ENCODE peak calls at places on chromosomes 13 and 19, in seven cellular contexts. Q is body of pancreas, C is ovary, R is IMR-90, N is endodermal cell, F is upper lobe of right lung, X is esophagus squamous epithelium. Y is an unnamed sample. For H3K36me3, the result is how much of the 10 kb centered on the place peaks cover.

GRCh38 chr19:42206871-42207755 is 10.4 kb downstream of the DEDD2 start:
- DNase-seq in Q (no peak), C (no peak), R (peak), N (no peak), F (no peak), X (no peak), Y (no peak)

GRCh38 chr13:31945202-31945978 is 86.2 kb upstream of the FRY start:
- DNase-seq in Q (peak), C (no peak), R (peak), N (peak), F (peak), X (no peak), Y (peak)

GRCh38 chr19:31127132-31127967 is 221.9 kb downstream of the TSHZ3 start:
- DNase-seq in Q (no peak), C (peak), R (peak), N (peak), F (no peak), X (no peak), Y (no peak)

GRCh38 chr19:5108866-5109265 is 140.0 kb downstream of the KDM4B start:
- DNase-seq in Q (no peak), C (no peak), R (no peak), N (no peak), F (no peak), X (no peak), Y (no peak)

GRCh38 chr19:7595466-7596133 is at the start of gene CAMSAP3:
- DNase-seq in Q (peak), C (no peak), R (no peak), N (peak), F (peak), X (no peak), Y (no peak)

GRCh38 chr19:16584825-16585801 is 12.9 kb upstream of the SLC35E1 start:
- DNase-seq in Q (no peak), C (no peak), R (no peak), N (no peak), F (no peak), X (no peak), Y (no peak)

GRCh38 chr19:48480476-48481190 is 11.5 kb downstream of the CYTH2 start:
- DNase-seq in Q (peak), C (peak), R (no peak), N (no peak), F (peak), X (no peak), Y (peak)

GRCh38 chr19:11404588-11405258 is 14.4 kb downstream of the RGL3 start:
- DNase-seq in Q (no peak), C (no peak), R (no peak), N (no peak), F (no peak), X (no peak), Y (no peak)

GRCh38 chr19:8512991-8513686 is 828 bp downstream of the ZNF414 start:
- DNase-seq in Q (no peak), C (peak), R (no peak), N (no peak), F (no peak), X (no peak), Y (no peak)

GRCh38 chr19:19591133-19591825 is 27.2 kb downstream of the PBX4 start:
- DNase-seq in Q (peak), C (no peak), R (peak), N (peak), F (no peak), X (no peak), Y (no peak)

GRCh38 chr19:28299649-28300048 is 913.3 kb downstream of the UQCRFS1 start:
- DNase-seq in Q (no peak), C (no peak), R (no peak), N (no peak), F (no peak), X (no peak), Y (no peak)

GRCh38 chr19:40601061-40601973 is at the start of gene LTBP4:
- DNase-seq in Q (peak), C (peak), R (no peak), N (peak), F (peak), X (no peak), Y (peak)

GRCh38 chr19:49866933-49867782 is at the start of gene PNKP:
- DNase-seq in Q (peak), C (peak), R (peak), N (peak), F (peak), X (peak), Y (peak)

GRCh38 chr13:114096031-114096485 is 36.4 kb downstream of the RASA3 start:
- DNase-seq in Q (no peak), C (peak), R (no peak), N (peak), F (peak), X (no peak), Y (peak)

GRCh38 chr19:50478901-50479715 is 2.5 kb upstream of the GARIN5A start:
- DNase-seq in Q (no peak), C (no peak), R (peak), N (peak), F (peak), X (no peak), Y (no peak)

GRCh38 chr13:23707674-23708073 is 137.5 kb downstream of the TNFRSF19 start:
- DNase-seq in Q (no peak), C (no peak), R (peak), N (no peak), F (no peak), X (no peak), Y (no peak)

GRCh38 chr19:10505583-10506229 is 2.5 kb upstream of the KEAP1 start:
- DNase-seq in Q (peak), C (peak), R (peak), N (peak), F (peak), X (no peak), Y (peak)

GRCh38 chr13:23617551-23618014 is 47.4 kb downstream of the TNFRSF19 start:
- DNase-seq in Q (no peak), C (no peak), R (peak), N (no peak), F (no peak), X (no peak), Y (no peak)

GRCh38 chr19:5447700-5448311 is 7.4 kb upstream of the ZNRF4 start:
- DNase-seq in Q (no peak), C (no peak), R (no peak), N (no peak), F (no peak), X (no peak), Y (no peak)

GRCh38 chr19:3699071-3699740 is 1.1 kb downstream of the PIP5K1C start:
- DNase-seq in Q (peak), C (peak), R (peak), N (peak), F (peak), X (no peak), Y (peak)

GRCh38 chr13:112962396-112962795 is 6.6 kb upstream of the MCF2L start:
- DNase-seq in Q (no peak), C (peak), R (no peak), N (no peak), F (no peak), X (no peak), Y (peak)

GRCh38 chr13:111552891-111553637 is 232.6 kb downstream of the TEX29 start:
- DNase-seq in Q (no peak), C (no peak), R (no peak), N (no peak), F (no peak), X (no peak), Y (no peak)

GRCh38 chr19:47229674-47230121 is 1.3 kb downstream of the BBC3 start:
- DNase-seq in Q (no peak), C (no peak), R (peak), N (peak), F (no peak), X (no peak), Y (no peak)

GRCh38 chr13:108315955-108316354 is 46.4 kb downstream of the TNFSF13B start:
- DNase-seq in Q (no peak), C (no peak), R (no peak), N (no peak), F (no peak), X (no peak), Y (no peak)

GRCh38 chr19:48443262-48443661 is 2.5 kb upstream of the GRWD1 start:
- DNase-seq in Q (peak), C (no peak), R (no peak), N (peak), F (no peak), X (no peak), Y (no peak)

GRCh38 chr19:18731562-18732008 is 48.1 kb downstream of the CRTC1 start:
- DNase-seq in Q (no peak), C (peak), R (peak), N (peak), F (no peak), X (no peak), Y (no peak)

GRCh38 chr13:39446865-39447264 is 156.1 kb downstream of the LHFPL6 start:
- DNase-seq in Q (no peak), C (no peak), R (no peak), N (no peak), F (no peak), X (no peak), Y (no peak)

GRCh38 chr19:17751103-17751911 is at the start of gene FCHO1:
- DNase-seq in Q (peak), C (no peak), R (no peak), N (no peak), F (peak), X (peak), Y (peak)

GRCh38 chr13:106520205-106521004 is 15.1 kb downstream of the EFNB2 start:
- DNase-seq in Q (no peak), C (no peak), R (peak), N (no peak), F (no peak), X (no peak), Y (no peak)

GRCh38 chr13:109803822-109804221 is 17.4 kb upstream of the IRS2 start:
- DNase-seq in Q (no peak), C (no peak), R (no peak), N (no peak), F (no peak), X (no peak), Y (no peak)

GRCh38 chr19:45922281-45922680 is 7.7 kb upstream of the NANOS2 start:
- DNase-seq in Q (no peak), C (no peak), R (no peak), N (peak), F (no peak), X (no peak), Y (no peak)

GRCh38 chr13:113493315-113493951 is 2.9 kb upstream of the DCUN1D2 start:
- DNase-seq in Q (peak), C (no peak), R (peak), N (no peak), F (no peak), X (no peak), Y (no peak)

GRCh38 chr19:8324186-8325050 is 3.1 kb downstream of the RPS28 start:
- DNase-seq in Q (peak), C (peak), R (no peak), N (peak), F (no peak), X (no peak), Y (no peak)

GRCh38 chr13:25827986-25828385 is 223.8 kb downstream of the SHISA2 start:
- DNase-seq in Q (no peak), C (no peak), R (no peak), N (no peak), F (no peak), X (no peak), Y (no peak)
- H3K27ac ChIP-seq in Q (no peak), C (no peak), R (no peak), N (no peak), F (no peak), X (no peak), Y (no peak)

GRCh38 chr13:100394005-100394695 is 194.4 kb downstream of the GGACT start:
- DNase-seq in Q (no peak), C (no peak), R (peak), N (no peak), F (no peak), X (no peak), Y (no peak)
- TF ChIP-seq CTCF in Q (no peak), C (no peak), R (no peak), N (no peak), F (no peak), X (no peak), Y (no peak)

GRCh38 chr13:50274181-50274580 is 258.9 kb downstream of the KCNRG start:
- DNase-seq in Q (no peak), C (no peak), R (no peak), N (no peak), F (no peak), X (no peak), Y (no peak)
- H3K36me3 ChIP-seq in Q (under half), C (under half), R (under half), N (under half), F (under half), X (under half), Y (under half)

GRCh38 chr19:33497778-33498175 is 23.8 kb downstream of the PEPD start:
- DNase-seq in Q (no peak), C (no peak), R (no peak), N (no peak), F (no peak), X (no peak), Y (no peak)
- H3K27ac ChIP-seq in Q (no peak), C (no peak), R (no peak), N (no peak), F (no peak), X (no peak), Y (no peak)

DNA sequence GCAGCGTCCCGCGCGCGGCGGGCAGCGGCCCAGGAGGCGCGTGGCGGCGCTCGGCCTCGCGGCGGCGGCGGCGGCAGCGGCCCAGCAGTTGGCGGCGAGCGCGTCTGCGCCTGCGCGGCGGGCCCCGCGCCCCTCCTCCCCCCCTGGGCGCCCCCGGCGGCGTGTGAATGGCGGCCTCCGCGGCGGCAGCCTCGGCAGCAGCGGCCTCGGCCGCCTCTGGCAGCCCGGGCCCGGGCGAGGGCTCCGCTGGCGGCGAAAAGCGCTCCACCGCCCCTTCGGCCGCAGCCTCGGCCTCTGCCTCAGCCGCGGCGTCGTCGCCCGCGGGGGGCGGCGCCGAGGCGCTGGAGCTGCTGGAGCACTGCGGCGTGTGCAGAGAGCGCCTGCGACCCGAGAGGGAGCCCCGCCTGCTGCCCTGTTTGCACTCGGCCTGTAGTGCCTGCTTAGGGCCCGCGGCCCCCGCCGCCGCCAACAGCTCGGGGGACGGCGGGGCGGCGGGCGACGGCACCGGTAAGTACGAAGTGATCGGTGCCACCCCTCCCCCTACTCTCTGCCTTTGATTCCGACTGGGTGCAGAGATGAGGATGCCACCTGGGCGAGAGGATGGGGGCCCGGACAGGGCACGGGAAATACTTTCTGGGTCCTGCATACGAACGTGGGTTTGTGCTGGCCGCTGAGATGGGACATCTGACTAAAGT is 874 bp downstream of the TRIM28 start:
- DNase-seq in Q (peak), C (no peak), R (peak), N (no peak), F (peak), X (no peak), Y (no peak)
- TF ChIP-seq CTCF in Q (no peak), C (no peak), R (no peak), N (no peak), F (no peak), X (no peak), Y (no peak)

GRCh38 chr13:54445453-54445852 is 1416.8 kb downstream of the OLFM4 start:
- DNase-seq in Q (no peak), C (no peak), R (no peak), N (no peak), F (no peak), X (no peak), Y (no peak)
- H3K36me3 ChIP-seq in Q (under half), C (under half), R (under half), N (under half), F (under half), X (under half), Y (under half)

DNA sequence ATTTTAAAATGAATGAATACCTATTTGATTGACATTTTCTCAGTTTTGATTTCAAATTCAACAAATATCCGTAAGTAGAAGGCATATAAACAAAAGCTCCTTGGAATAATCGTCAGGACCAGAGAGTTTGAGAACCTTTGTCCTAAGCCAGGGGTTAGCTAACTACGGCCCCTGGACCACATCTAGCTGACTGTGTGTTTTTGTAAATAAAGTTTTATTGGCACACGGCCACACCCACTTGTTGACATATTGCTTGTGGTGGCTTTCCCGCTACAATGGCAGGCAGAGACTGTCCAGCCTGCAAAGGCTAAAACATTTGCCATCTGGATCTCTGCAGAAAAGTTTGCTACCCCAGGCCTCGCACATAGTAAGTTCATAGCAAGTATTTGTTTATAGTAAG is 83.4 kb downstream of the GNG7 start:
- DNase-seq in Q (no peak), C (no peak), R (no peak), N (no peak), F (no peak), X (no peak), Y (no peak)
- H3K27ac ChIP-seq in Q (peak), C (no peak), R (no peak), N (no peak), F (peak), X (no peak), Y (no peak)

GRCh38 chr19:13872695-13873389 is 4.1 kb upstream of the NANOS3 start:
- DNase-seq in Q (peak), C (peak), R (no peak), N (peak), F (no peak), X (no peak), Y (no peak)
- TF ChIP-seq CTCF in Q (peak), C (no peak), R (no peak), N (peak), F (peak), X (no peak), Y (no peak)

GRCh38 chr19:2216361-2217225 is 19.5 kb downstream of the PLEKHJ1 start:
- DNase-seq in Q (no peak), C (no peak), R (no peak), N (no peak), F (no peak), X (no peak), Y (no peak)

GRCh38 chr19:2213799-2214198 is 22.3 kb downstream of the PLEKHJ1 start:
- DNase-seq in Q (no peak), C (no peak), R (no peak), N (no peak), F (no peak), X (no peak), Y (no peak)

GRCh38 chr19:2214253-2214652 is 21.9 kb downstream of the PLEKHJ1 start:
- DNase-seq in Q (no peak), C (no peak), R (no peak), N (no peak), F (no peak), X (no peak), Y (no peak)

GRCh38 chr19:2212861-2213711 is 23.0 kb downstream of the PLEKHJ1 start:
- DNase-seq in Q (no peak), C (no peak), R (no peak), N (no peak), F (peak), X (no peak), Y (no peak)

DNA sequence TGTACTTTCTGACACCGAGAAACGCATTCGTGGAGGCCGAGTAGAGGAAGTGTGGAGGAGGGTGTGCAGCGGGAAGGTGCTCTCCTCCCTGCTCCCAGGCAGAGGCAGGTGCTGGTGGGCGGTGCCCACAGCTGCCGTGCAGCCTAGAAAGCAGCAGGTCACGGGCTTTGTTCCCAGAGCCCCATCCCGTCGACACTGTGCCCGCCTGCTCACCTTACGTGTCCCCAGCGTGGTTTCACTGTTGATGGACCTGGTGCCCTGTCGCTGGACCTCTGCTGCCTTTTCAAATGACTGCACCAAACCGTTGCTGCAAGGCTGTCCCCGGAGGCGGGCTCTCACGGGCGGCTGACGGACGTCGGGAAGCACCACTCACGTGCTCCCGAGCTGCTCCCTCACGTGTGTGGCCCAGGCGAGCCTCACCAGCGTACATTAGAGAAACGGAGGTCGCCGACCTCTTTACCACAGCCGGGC is 20.8 kb downstream of the PLEKHJ1 start:
- DNase-seq in Q (no peak), C (no peak), R (no peak), N (peak), F (no peak), X (no peak), Y (no peak)
- H3K36me3 ChIP-seq in Q (under half), C (under half), R (half or more), N (under half), F (half or more), X (under half), Y (half or more)

Y was measured in tibial artery.